ENCODE peak calls at places on chromosomes 7 and 10, in eight cellular contexts. L is GM23338, O is K562, X is SK-N-SH, Y is HL-60, E is GM12878, C is HepG2, I is HCT116. W is an unnamed sample. For H3K27me3, the result is how much of the 10 kb centered on the place peaks cover.

GRCh38 chr10:51224610-51225230 is 150.4 kb downstream of the PRKG1 start:
- DNase-seq in L (no peak), O (no peak), X (no peak), Y (no peak), E (no peak), C (no peak), I (no peak), W (no peak)

GRCh38 chr10:110488124-110488681 is 9.5 kb upstream of the DUSP5 start:
- DNase-seq in L (no peak), O (no peak), X (no peak), Y (no peak), E (no peak), C (no peak), I (no peak), W (peak)

GRCh38 chr10:11918384-11918783 is 95.2 kb downstream of the PROSER2 start:
- DNase-seq in L (no peak), O (no peak), X (no peak), Y (no peak), E (no peak), C (no peak), I (no peak), W (no peak)

GRCh38 chr7:80330434-80330833 is 181.4 kb downstream of the GNAT3 start:
- DNase-seq in L (no peak), O (no peak), X (no peak), Y (no peak), E (no peak), C (no peak), I (no peak), W (no peak)

GRCh38 chr10:80964179-80964578 is 426.5 kb downstream of the SH2D4B start:
- DNase-seq in L (no peak), O (no peak), X (no peak), Y (no peak), E (no peak), C (no peak), I (no peak), W (no peak)

GRCh38 chr10:62652114-62652513 is 152.4 kb upstream of the ADO start:
- DNase-seq in L (no peak), O (no peak), X (no peak), Y (no peak), E (no peak), C (no peak), I (no peak), W (no peak)

GRCh38 chr10:104447331-104447730 is 93.7 kb downstream of the CFAP58 start:
- DNase-seq in L (no peak), O (no peak), X (no peak), Y (no peak), E (no peak), C (no peak), I (no peak), W (no peak)

GRCh38 chr7:78020131-78020873 is 221.7 kb downstream of the PHTF2 start:
- DNase-seq in L (peak), O (peak), X (peak), Y (peak), E (peak), C (peak), I (peak), W (peak)

GRCh38 chr10:4623757-4624420 is 202.1 kb upstream of the AKR1E2 start:
- DNase-seq in L (no peak), O (no peak), X (no peak), Y (no peak), E (no peak), C (no peak), I (no peak), W (no peak)

GRCh38 chr7:28065721-28066285 is 114.8 kb downstream of the JAZF1 start:
- DNase-seq in L (peak), O (no peak), X (no peak), Y (no peak), E (no peak), C (no peak), I (no peak), W (no peak)

GRCh38 chr10:49243610-49244283 is 55.2 kb upstream of the C10orf71 start:
- DNase-seq in L (no peak), O (no peak), X (no peak), Y (no peak), E (no peak), C (no peak), I (no peak), W (no peak)

GRCh38 chr10:24944512-24945255 is 7.7 kb downstream of the PRTFDC1 start:
- DNase-seq in L (no peak), O (peak), X (no peak), Y (no peak), E (no peak), C (peak), I (peak), W (no peak)

GRCh38 chr10:53930648-53931047 is 870.4 kb downstream of the PCDH15 start:
- DNase-seq in L (no peak), O (no peak), X (no peak), Y (no peak), E (no peak), C (no peak), I (no peak), W (no peak)

GRCh38 chr10:125057158-125058001 is 103.0 kb downstream of the CTBP2 start:
- DNase-seq in L (no peak), O (peak), X (peak), Y (peak), E (no peak), C (no peak), I (no peak), W (no peak)

GRCh38 chr10:5861269-5862031 is 28.2 kb downstream of the ANKRD16 start:
- DNase-seq in L (no peak), O (no peak), X (no peak), Y (no peak), E (no peak), C (peak), I (peak), W (peak)

GRCh38 chr7:71735961-71736556 is 604.1 kb downstream of the GALNT17 start:
- DNase-seq in L (peak), O (peak), X (peak), Y (peak), E (no peak), C (peak), I (peak), W (peak)

GRCh38 chr10:2208106-2208505 is 470.8 kb upstream of the ADARB2 start:
- DNase-seq in L (no peak), O (no peak), X (no peak), Y (no peak), E (no peak), C (no peak), I (no peak), W (no peak)

GRCh38 chr7:150948791-150949251 is 29.3 kb downstream of the KCNH2 start:
- DNase-seq in L (no peak), O (no peak), X (peak), Y (no peak), E (no peak), C (no peak), I (no peak), W (no peak)

GRCh38 chr10:117461766-117462423 is 80.7 kb upstream of the EMX2 start:
- DNase-seq in L (no peak), O (no peak), X (no peak), Y (no peak), E (no peak), C (no peak), I (peak), W (peak)

GRCh38 chr10:97150616-97151015 is 35.1 kb downstream of the SLIT1 start:
- DNase-seq in L (no peak), O (no peak), X (no peak), Y (no peak), E (no peak), C (no peak), I (no peak), W (no peak)

GRCh38 chr10:14196113-14196512 is 134.6 kb downstream of the FRMD4A start:
- DNase-seq in L (no peak), O (no peak), X (no peak), Y (no peak), E (no peak), C (no peak), I (no peak), W (no peak)

GRCh38 chr10:119734396-119735332 is 8.8 kb downstream of the INPP5F start:
- DNase-seq in L (peak), O (no peak), X (no peak), Y (no peak), E (no peak), C (no peak), I (peak), W (no peak)

GRCh38 chr7:90690159-90690858 is 94.2 kb downstream of the CDK14 start:
- DNase-seq in L (no peak), O (no peak), X (no peak), Y (no peak), E (no peak), C (no peak), I (no peak), W (no peak)

GRCh38 chr7:1668932-1669485 is 1.1 kb upstream of the ELFN1 start:
- DNase-seq in L (peak), O (no peak), X (peak), Y (no peak), E (no peak), C (no peak), I (no peak), W (no peak)

GRCh38 chr10:132616170-132616994 is 78.8 kb downstream of the INPP5A start:
- DNase-seq in L (no peak), O (no peak), X (no peak), Y (no peak), E (no peak), C (no peak), I (no peak), W (no peak)

GRCh38 chr10:75910032-75910431 is 478.6 kb downstream of the LRMDA start:
- DNase-seq in L (peak), O (no peak), X (no peak), Y (no peak), E (no peak), C (peak), I (no peak), W (no peak)

GRCh38 chr10:55500931-55501559 is 700.0 kb upstream of the PCDH15 start:
- DNase-seq in L (peak), O (no peak), X (peak), Y (peak), E (no peak), C (peak), I (no peak), W (peak)

GRCh38 chr7:44982970-44983369 is 4.2 kb upstream of the MYO1G start:
- DNase-seq in L (no peak), O (no peak), X (no peak), Y (no peak), E (no peak), C (no peak), I (no peak), W (no peak)

GRCh38 chr10:46544989-46545791 is 11.3 kb downstream of the GPRIN2 start:
- DNase-seq in L (peak), O (no peak), X (peak), Y (peak), E (no peak), C (no peak), I (peak), W (no peak)

GRCh38 chr7:53656881-53657280 is 621.4 kb downstream of the POM121L12 start:
- DNase-seq in L (no peak), O (no peak), X (no peak), Y (no peak), E (no peak), C (no peak), I (no peak), W (no peak)

GRCh38 chr10:31315453-31315852 is 3.6 kb upstream of the ZEB1 start:
- DNase-seq in L (no peak), O (no peak), X (no peak), Y (no peak), E (no peak), C (no peak), I (no peak), W (no peak)

GRCh38 chr10:124296121-124296812 is 122.5 kb downstream of the OAT start:
- DNase-seq in L (peak), O (no peak), X (peak), Y (no peak), E (no peak), C (no peak), I (no peak), W (no peak)

GRCh38 chr7:38374507-38374906 is 101.1 kb upstream of the TARP start:
- DNase-seq in L (peak), O (peak), X (peak), Y (peak), E (no peak), C (peak), I (no peak), W (no peak)

GRCh38 chr10:75428434-75429158 is 2.8 kb upstream of the LRMDA start:
- DNase-seq in L (no peak), O (no peak), X (no peak), Y (peak), E (peak), C (no peak), I (no peak), W (no peak)

DNA sequence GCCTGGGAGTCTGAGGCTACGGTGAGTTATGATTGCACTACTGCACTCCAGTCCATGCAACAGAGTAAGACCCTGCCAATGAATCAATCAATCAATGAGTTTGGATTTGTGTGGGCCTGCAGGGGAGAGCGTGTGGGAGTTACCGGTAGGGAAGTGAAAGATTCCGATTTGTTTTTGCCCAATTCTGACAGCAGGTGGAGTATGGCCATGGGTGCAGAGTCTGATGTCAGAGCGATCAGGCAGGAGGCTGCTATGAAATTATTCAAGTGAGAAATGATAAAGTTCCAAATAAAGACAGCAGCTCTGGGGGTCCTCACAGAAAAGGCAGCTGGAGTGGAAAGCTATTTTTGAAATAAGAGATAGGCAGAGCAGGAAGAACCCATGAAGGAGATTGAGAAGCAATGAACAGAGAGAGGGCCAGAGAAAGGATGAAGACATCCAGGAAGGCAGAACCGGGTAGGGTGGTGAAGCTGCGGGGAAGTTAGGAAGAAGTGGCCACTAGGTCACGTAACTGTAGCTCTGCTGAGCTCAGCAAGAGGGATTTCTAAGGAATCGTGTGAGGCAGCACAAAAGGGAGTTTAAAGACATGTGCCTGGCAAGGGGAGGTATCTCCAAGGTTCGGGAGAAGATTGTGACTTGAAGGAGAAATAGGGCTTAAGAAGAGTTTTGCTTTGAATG is 93.7 kb upstream of the NMT2 start:
- DNase-seq in L (no peak), O (no peak), X (peak), Y (no peak), E (no peak), C (peak), I (no peak), W (no peak)
- TF ChIP-seq REST in L (no peak), O (no peak), X (no peak), Y (no peak), E (no peak), C (no peak), I (no peak), W (no peak)

GRCh38 chr7:157685430-157686284 is 348.9 kb downstream of the DNAJB6 start:
- DNase-seq in L (no peak), O (no peak), X (peak), Y (no peak), E (no peak), C (no peak), I (no peak), W (no peak)

GRCh38 chr7:157687158-157687557 is 350.4 kb downstream of the DNAJB6 start:
- DNase-seq in L (no peak), O (no peak), X (no peak), Y (no peak), E (no peak), C (no peak), I (no peak), W (no peak)

GRCh38 chr7:157684596-157685429 is 348.0 kb downstream of the DNAJB6 start:
- DNase-seq in L (no peak), O (no peak), X (peak), Y (no peak), E (no peak), C (no peak), I (no peak), W (no peak)

GRCh38 chr7:157687845-157688244 is 351.0 kb downstream of the DNAJB6 start:
- DNase-seq in L (no peak), O (no peak), X (no peak), Y (no peak), E (no peak), C (no peak), I (no peak), W (no peak)

GRCh38 chr7:157686285-157686894 is 349.6 kb downstream of the DNAJB6 start:
- DNase-seq in L (no peak), O (no peak), X (no peak), Y (no peak), E (no peak), C (no peak), I (no peak), W (no peak)
- H3K27me3 ChIP-seq in L (half or more), O (under half), X (under half), Y (half or more), E (under half), C (under half), I (under half), W (under half)

DNA sequence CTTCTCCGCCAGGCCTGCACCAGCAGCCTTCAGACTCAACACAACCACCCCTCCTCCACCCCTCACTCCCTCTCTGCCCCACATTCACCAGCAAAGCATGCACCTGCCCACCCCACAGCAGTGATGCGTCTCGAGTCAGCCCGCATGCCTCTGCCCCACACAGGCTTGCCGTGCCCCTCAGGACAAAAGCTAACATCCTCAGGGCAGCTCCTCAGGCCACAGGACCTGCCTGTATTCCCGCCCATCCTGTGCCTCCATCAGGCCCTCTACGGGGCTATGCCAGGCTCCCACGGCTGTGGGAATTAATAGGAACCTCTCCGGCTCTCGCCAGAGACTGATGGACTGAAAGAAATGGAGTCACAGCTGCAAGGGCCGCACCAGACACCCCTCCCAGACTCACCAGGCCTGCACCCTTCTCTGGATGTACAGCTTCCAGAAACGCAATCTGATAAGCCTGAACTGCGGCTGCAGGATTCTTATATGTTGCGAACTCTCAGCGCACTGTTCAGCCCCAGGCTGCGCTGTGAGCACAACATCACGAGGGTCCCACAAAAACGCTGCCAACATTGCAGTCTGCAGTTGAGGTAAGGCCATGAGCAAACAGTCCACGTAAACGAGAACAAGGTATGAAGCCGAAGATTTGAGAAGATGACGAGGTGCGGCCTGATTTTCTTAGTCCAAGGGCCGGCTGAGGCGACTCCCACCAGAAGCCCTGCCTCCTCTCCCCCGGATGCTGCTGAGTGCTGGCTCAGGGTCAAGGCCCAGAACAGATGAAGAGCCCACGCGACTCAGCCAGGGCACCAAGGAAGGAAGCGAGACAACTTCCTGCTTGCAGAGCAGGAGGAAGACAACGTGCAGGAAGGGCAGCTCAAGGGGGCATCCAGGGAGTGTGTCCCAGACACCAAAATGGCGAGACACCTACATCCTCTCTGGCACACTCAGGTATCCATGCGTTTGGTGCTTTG is 99.8 kb downstream of the CYTH3 start:
- DNase-seq in L (no peak), O (no peak), X (peak), Y (no peak), E (no peak), C (no peak), I (no peak), W (no peak)
- H3K27ac ChIP-seq in L (no peak), O (no peak), X (peak), Y (no peak), E (no peak), C (no peak), I (no peak), W (no peak)

DNA sequence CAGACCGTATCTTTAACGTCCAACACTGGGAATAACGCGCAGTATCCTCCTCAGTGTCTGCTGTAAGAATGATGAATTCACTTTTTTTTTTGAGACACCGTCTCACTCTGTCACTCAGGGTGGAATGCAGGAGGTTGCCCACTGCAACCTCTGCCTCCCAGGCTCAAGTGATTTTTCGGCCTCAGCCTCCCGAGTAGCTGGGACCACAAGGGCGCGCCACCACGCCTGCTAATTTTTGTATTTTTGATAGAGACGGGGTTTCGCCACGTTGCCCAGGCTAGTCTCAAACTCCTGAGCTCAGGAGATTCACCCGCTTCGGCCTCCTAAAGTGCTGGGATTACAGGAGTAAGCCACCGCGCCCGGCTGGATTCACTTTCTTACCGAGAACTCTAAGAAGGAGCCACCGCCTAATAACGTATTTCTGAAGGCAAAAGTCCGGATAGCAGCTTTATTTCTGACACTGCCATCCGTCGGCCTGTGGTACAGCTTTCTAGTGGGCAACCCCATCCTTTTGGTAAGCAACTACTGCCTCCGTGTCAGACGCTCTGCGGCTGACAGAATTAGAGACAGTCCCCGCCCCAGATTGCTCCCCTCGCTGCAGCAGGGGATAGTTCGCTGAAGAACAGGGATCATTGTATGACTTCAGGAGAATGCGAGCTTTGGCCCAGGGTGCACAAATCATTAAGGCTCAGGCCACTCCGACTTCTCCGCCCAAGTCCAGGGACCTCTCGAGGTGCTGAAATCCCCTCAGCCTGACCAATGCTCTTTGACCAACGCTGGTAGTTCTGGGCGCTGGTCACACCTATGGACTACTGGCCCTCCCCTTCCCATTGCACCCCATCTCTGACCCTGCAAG is 649 bp downstream of the POLR3A start:
- DNase-seq in L (peak), O (no peak), X (no peak), Y (no peak), E (no peak), C (peak), I (no peak), W (no peak)
- TF ChIP-seq REST in L (no peak), O (no peak), X (no peak), Y (no peak), E (no peak), C (no peak), I (no peak), W (no peak)

DNA sequence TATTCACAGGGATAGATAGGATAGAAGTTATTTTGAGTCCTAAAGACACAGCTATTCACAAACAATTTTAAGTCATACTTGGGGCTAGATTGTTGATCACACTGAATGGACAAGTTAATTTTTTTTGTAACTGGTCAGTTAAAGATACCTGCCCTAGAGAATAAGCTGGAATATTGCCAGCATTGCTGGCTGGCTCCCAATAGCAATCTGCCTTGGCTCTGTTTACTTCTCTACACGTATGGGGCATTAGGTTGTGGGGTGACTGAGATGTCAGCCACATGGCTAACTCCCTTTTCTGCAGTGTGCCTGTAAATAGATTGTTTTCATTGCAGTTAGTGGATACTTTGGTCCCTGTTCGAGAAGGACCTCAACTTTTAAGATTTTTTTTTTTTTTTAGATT is 128.2 kb downstream of the SEMA3E start:
- DNase-seq in L (no peak), O (no peak), X (no peak), Y (no peak), E (no peak), C (no peak), I (no peak), W (no peak)
- H3K27me3 ChIP-seq in L (under half), O (under half), X (under half), Y (under half), E (under half), C (under half), I (under half), W (under half)

GRCh38 chr7:25256424-25256823 is 28.1 kb upstream of the NPVF start:
- DNase-seq in L (no peak), O (no peak), X (no peak), Y (no peak), E (no peak), C (no peak), I (no peak), W (no peak)
- H3K27ac ChIP-seq in L (no peak), O (no peak), X (no peak), Y (no peak), E (no peak), C (no peak), I (no peak), W (no peak)

W was measured in Panc1.